ENCODE peak calls at places on chromosomes 16 and 17, in five cellular contexts. Y is MCF 10A, X is NCI-H1105 treated with DMSO at 0.1 percent for 48 hours, I is A673, Q is left ventricle myocardium inferior. U is an unnamed sample.

GRCh38 chr16:51931596-51931995 is 615.3 kb downstream of the TOX3 start:
- DNase-seq in Y (no peak), X (no peak), I (no peak), Q (no peak), U (no peak)

GRCh38 chr17:48472485-48473281 is 42.7 kb upstream of the SKAP1 start:
- DNase-seq in Y (no peak), Q (no peak), I (no peak), X (peak; percentile 85), U (no peak)

GRCh38 chr17:35807371-35808144 is 1.7 kb upstream of the TAF15 start:
- DNase-seq in X (no peak), Y (no peak), Q (no peak), I (peak; percentile 40), U (no peak)

GRCh38 chr17:49873466-49873865 is 25.6 kb upstream of the TAC4 start:
- DNase-seq in X (peak; percentile 91), Y (no peak), Q (no peak), I (no peak), U (no peak)

GRCh38 chr16:54633943-54634362 is 296.7 kb upstream of the IRX5 start:
- DNase-seq in Y (peak; percentile 78), X (peak; percentile 52), Q (no peak), I (peak; percentile 56), U (peak; percentile 25)

GRCh38 chr17:43467981-43468541 is 15.7 kb upstream of the DHX8 start:
- DNase-seq in Q (no peak), I (no peak), Y (peak; percentile 55), X (no peak), U (peak; percentile 54)

GRCh38 chr17:77456951-77457548 is 316.3 kb downstream of the SEC14L1 start:
- DNase-seq in X (no peak), I (no peak), Y (no peak), Q (no peak), U (no peak)

GRCh38 chr16:425740-426114 is 278 bp downstream of the RAB11FIP3 start:
- DNase-seq in I (no peak), Y (no peak), Q (no peak), X (no peak), U (peak; percentile 19)

GRCh38 chr16:57630931-57631845 is 2.8 kb downstream of the ADGRG1 start:
- DNase-seq in Q (no peak), I (no peak), Y (no peak), X (no peak), U (no peak)

GRCh38 chr17:39365252-39365651 is 36.2 kb downstream of the FBXL20 start:
- DNase-seq in X (no peak), I (no peak), Y (no peak), Q (no peak), U (no peak)

GRCh38 chr17:48207776-48208175 is 100.2 kb downstream of the SNX11 start:
- DNase-seq in I (no peak), X (no peak), Q (no peak), Y (no peak), U (no peak)

GRCh38 chr17:55348749-55349354 is 72.8 kb downstream of the MMD start:
- DNase-seq in Q (no peak), Y (peak; percentile 60), I (peak; percentile 83), X (peak; percentile 65), U (peak; percentile 44)

GRCh38 chr17:29059281-29059680 is 16.3 kb downstream of the PIPOX start:
- DNase-seq in I (no peak), X (no peak), Y (peak; percentile 23), Q (no peak), U (peak; percentile 30)

GRCh38 chr16:27272076-27272475 is 3.5 kb upstream of the NSMCE1 start:
- DNase-seq in X (no peak), Q (no peak), I (no peak), Y (no peak), U (no peak)

GRCh38 chr16:69924777-69925191 is 26.4 kb upstream of the CLEC18A start:
- DNase-seq in Q (peak; percentile 69), I (no peak), Y (no peak), X (no peak), U (no peak)

GRCh38 chr17:35540589-35541404 is 3.3 kb upstream of the SLFN12L start:
- DNase-seq in I (peak; percentile 17), Y (peak; percentile 27), X (no peak), Q (peak; percentile 31), U (peak; percentile 54)

GRCh38 chr17:83199500-83200201 is 120.2 kb downstream of the METRNL start:
- DNase-seq in Q (peak; percentile 57), X (no peak), I (no peak), Y (no peak), U (no peak)

GRCh38 chr17:78924481-78925151 is 571 bp downstream of the TIMP2 start:
- DNase-seq in I (peak; percentile 26), Q (no peak), Y (no peak), X (no peak), U (no peak)

U was measured in RWPE1.